ENCODE peak calls at places on chromosomes 16 and 17, in nine cellular contexts. E, P, V, X, N, B, C, M and O are unnamed samples.
A peak's percentile ranks its signal among the peaks of the same experiment; 100 is the strongest.

GRCh38 chr17:21090889-21091618 is 35.7 kb upstream of the DHRS7B start:
- DNase-seq in V (no peak), M (no peak), B (no peak), X (no peak), P (no peak), E (no peak), C (no peak), N (no peak), O (no peak)

GRCh38 chr17:78132086-78132676 is 1.6 kb downstream of the TMC8 start:
- DNase-seq in E (peak; percentile 57), V (no peak), P (no peak), C (no peak), M (no peak), B (no peak), N (no peak), X (peak; percentile 92), O (peak; percentile 61)

GRCh38 chr16:24689128-24689527 is 40.3 kb upstream of the TNRC6A start:
- DNase-seq in E (peak; percentile 56), M (peak; percentile 56), B (no peak), P (no peak), C (peak; percentile 27), N (peak; percentile 17), X (no peak), V (no peak), O (no peak)

GRCh38 chr16:67966549-67967182 is 1.8 kb downstream of the SLC12A4 start:
- DNase-seq in N (no peak), V (no peak), E (peak; percentile 63), X (no peak), C (no peak), M (peak; percentile 77), B (no peak), P (no peak), O (peak; percentile 21)

GRCh38 chr17:6706499-6706898 is 6.7 kb downstream of the SLC13A5 start:
- DNase-seq in V (no peak), E (no peak), C (no peak), N (no peak), P (no peak), B (no peak), M (no peak), X (no peak), O (no peak)

GRCh38 chr16:4142268-4142667 is 26.0 kb upstream of the ADCY9 start:
- DNase-seq in P (no peak), V (no peak), X (peak; percentile 81), B (no peak), C (no peak), N (no peak), M (no peak), E (no peak), O (no peak)

GRCh38 chr16:66918803-66919568 is at the start of gene CDH16:
- DNase-seq in M (no peak), X (no peak), N (no peak), V (no peak), B (no peak), P (no peak), E (no peak), C (no peak), O (peak; percentile 95)

GRCh38 chr17:59754547-59754946 is 47.1 kb downstream of the VMP1 start:
- DNase-seq in C (no peak), P (no peak), B (no peak), E (no peak), M (peak; percentile 53), N (no peak), V (no peak), X (no peak), O (no peak)

GRCh38 chr16:154223-155030 is 2.0 kb downstream of the HBZ start:
- DNase-seq in E (no peak), N (peak; percentile 21), P (no peak), C (no peak), X (no peak), B (peak; percentile 17), M (no peak), V (no peak), O (peak; percentile 14)

GRCh38 chr17:63880706-63881105 is 1.0 kb downstream of the GH2 start:
- DNase-seq in E (no peak), B (no peak), M (no peak), P (no peak), N (no peak), C (no peak), X (no peak), V (no peak), O (no peak)

GRCh38 chr17:62704381-62704971 is 77.0 kb downstream of the MRC2 start:
- DNase-seq in M (no peak), C (no peak), V (no peak), X (no peak), P (no peak), E (peak; percentile 61), B (no peak), N (peak; percentile 12), O (peak; percentile 37)

GRCh38 chr17:7111784-7112526 is 2.7 kb downstream of the ASGR2 start:
- DNase-seq in E (no peak), C (no peak), N (no peak), V (no peak), P (no peak), B (no peak), M (no peak), X (no peak), O (no peak)

GRCh38 chr16:52741386-52741785 is 194.4 kb upstream of the TOX3 start:
- DNase-seq in E (peak; percentile 62), M (no peak), V (no peak), X (no peak), C (peak; percentile 20), N (no peak), P (no peak), B (no peak), O (no peak)

GRCh38 chr16:31274831-31275816 is 15.3 kb downstream of the ITGAM start:
- DNase-seq in P (no peak), C (no peak), N (no peak), B (no peak), V (no peak), E (no peak), X (no peak), M (no peak), O (no peak)

GRCh38 chr17:27293898-27294688 is at the start of gene WSB1:
- DNase-seq in C (no peak), N (peak; percentile 84), E (peak; percentile 98), M (peak; percentile 94), V (peak; percentile 88), B (peak; percentile 93), P (peak; percentile 87), X (peak; percentile 93), O (peak; percentile 95)

GRCh38 chr17:42179911-42180410 is 981 bp downstream of the KCNH4 start:
- DNase-seq in P (no peak), N (peak; percentile 56), C (no peak), V (no peak), E (peak; percentile 83), B (peak; percentile 18), X (peak; percentile 60), M (peak; percentile 72), O (peak; percentile 45)